ENCODE peak calls at places on chromosomes 4 and X, in four cellular contexts. S, K, D and G are unnamed samples.

GRCh38 chrX:54807524-54808108 is at the start of gene MAGED2:
- DNase-seq in S (no peak), K (peak), D (peak), G (peak)

GRCh38 chr4:28463184-28463690 is 1602.6 kb downstream of the STIM2 start:
- DNase-seq in S (no peak), K (peak), D (no peak), G (no peak)

GRCh38 chr4:6609415-6610079 is 30.9 kb upstream of the MRFAP1 start:
- DNase-seq in S (no peak), K (no peak), D (no peak), G (no peak)

GRCh38 chrX:109536439-109537323 is at the start of gene NXT2:
- DNase-seq in S (peak), K (peak), D (peak), G (peak)

GRCh38 chr4:3791910-3792542 is 25.8 kb downstream of the ADRA2C start:
- DNase-seq in S (peak), K (peak), D (peak), G (peak)

GRCh38 chr4:105399535-105400161 is 74.2 kb downstream of the PPA2 start:
- DNase-seq in S (no peak), K (peak), D (no peak), G (no peak)

GRCh38 chrX:104193485-104193884 is 27.2 kb downstream of the FAM199X start:
- DNase-seq in S (no peak), K (peak), D (no peak), G (no peak)

GRCh38 chrX:68571292-68572256 is 72.7 kb downstream of the YIPF6 start:
- DNase-seq in S (no peak), K (peak), D (no peak), G (peak)

GRCh38 chr4:101458473-101458872 is 111.1 kb upstream of the PPP3CA start:
- DNase-seq in S (no peak), K (no peak), D (no peak), G (no peak)

GRCh38 chr4:101160792-101161592 is 186.3 kb downstream of the PPP3CA start:
- DNase-seq in S (no peak), K (no peak), D (no peak), G (no peak)

GRCh38 chrX:38804481-38805293 is 3.4 kb downstream of the MID1IP1 start:
- DNase-seq in S (peak), K (no peak), D (no peak), G (peak)
- H3K23ac ChIP-seq in S (no peak), K (peak), D (no peak), G (peak)

GRCh38 chr4:177380730-177381287 is 61.4 kb downstream of the AGA start:
- DNase-seq in S (peak), K (no peak), D (peak), G (peak)

GRCh38 chr4:177371452-177371851 is 61.8 kb downstream of the NEIL3 start:
- DNase-seq in S (no peak), K (no peak), D (no peak), G (no peak)

GRCh38 chr4:177375971-177376370 is 66.3 kb downstream of the AGA start:
- DNase-seq in S (no peak), K (no peak), D (no peak), G (peak)

GRCh38 chr4:177374966-177375365 is 65.3 kb downstream of the NEIL3 start:
- DNase-seq in S (no peak), K (no peak), D (no peak), G (no peak)

GRCh38 chr4:177375372-177375771 is 65.7 kb downstream of the NEIL3 start:
- DNase-seq in S (no peak), K (peak), D (no peak), G (no peak)
- H3K56ac ChIP-seq in S (no peak), K (no peak), D (no peak), G (no peak)

DNA sequence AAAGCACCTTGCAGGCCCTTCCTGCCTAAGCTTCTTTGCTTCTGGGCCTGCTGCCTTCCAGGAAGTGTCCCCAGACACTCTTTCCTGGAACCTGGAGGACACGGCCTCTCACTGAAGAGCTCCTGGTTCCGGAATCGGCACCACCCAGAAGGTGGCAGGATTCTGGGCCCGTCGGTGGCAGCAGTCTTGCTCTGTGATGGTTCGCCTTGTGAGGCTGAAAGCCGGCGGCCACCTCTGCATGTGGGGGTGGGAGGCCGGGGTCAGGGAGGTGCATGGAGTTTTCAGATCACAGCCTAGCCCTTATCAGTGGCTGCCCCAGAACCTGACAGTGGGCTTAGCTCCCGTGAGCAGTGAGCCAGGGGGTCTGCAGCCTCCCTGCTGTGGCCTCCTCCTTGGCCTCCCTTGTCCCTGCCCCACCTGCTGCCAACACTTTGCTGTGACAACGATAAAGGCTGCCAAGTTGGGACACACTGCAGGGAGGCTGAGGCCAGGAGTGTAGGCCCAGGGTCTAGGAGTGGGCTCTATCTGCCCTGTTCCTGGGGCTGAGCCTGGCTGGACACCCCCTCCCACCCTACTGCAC is 30.8 kb upstream of the GPR78 start:
- DNase-seq in S (no peak), K (no peak), D (no peak), G (no peak)
- H3K23ac ChIP-seq in S (no peak), K (no peak), D (no peak), G (no peak)

DNA sequence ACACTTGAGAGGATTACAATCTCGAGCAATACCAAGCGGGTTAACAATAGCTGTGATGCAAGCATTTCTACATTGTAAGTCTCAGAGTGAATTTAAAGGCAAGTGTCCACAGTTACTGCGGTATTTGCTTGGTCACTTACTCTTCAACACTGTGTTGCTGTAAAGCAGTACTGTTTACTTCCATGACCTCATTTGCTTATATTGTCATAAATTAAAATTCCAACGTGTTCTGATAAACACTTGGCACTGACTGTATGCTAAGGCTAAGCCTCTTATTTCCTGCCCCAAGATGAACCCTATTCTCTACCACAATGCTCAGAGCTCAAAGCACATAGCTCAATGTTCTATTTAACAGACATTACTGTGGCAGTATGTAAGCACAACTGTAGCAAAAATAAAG is 11.2 kb downstream of the EXOC1L start:
- DNase-seq in S (no peak), K (no peak), D (no peak), G (no peak)
- H3K56ac ChIP-seq in S (no peak), K (no peak), D (no peak), G (no peak)

GRCh38 chr4:112411781-112412281 is 104.1 kb downstream of the NEUROG2 start:
- DNase-seq in S (peak), K (no peak), D (peak), G (peak)
- H3K23ac ChIP-seq in S (no peak), K (no peak), D (no peak), G (no peak)

GRCh38 chr4:26566027-26566578 is 17.8 kb upstream of the TBC1D19 start:
- DNase-seq in S (no peak), K (no peak), D (no peak), G (no peak)
- H3K56ac ChIP-seq in S (no peak), K (peak), D (no peak), G (no peak)

DNA sequence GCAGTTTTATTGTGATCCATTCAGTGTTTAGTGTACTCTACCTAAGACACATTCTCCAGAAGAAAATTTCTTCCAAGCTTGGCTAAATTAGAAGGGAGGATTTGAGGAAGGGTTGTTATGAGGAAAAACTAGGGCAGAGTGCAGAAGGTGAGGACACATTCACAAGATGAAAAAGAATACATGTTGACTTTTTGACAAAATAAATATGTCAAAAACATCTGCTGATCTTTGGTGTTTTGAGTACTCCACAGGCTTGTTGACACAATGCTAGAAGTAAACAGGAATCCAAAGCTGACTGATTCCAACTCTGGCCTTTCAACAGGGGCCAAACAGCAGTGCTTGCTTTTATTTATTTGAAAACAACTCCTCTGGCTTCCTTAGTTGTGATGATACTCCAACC is 125.8 kb upstream of the SLC7A11 start:
- DNase-seq in S (no peak), K (no peak), D (no peak), G (no peak)
- H3K23ac ChIP-seq in S (no peak), K (no peak), D (no peak), G (no peak)

DNA sequence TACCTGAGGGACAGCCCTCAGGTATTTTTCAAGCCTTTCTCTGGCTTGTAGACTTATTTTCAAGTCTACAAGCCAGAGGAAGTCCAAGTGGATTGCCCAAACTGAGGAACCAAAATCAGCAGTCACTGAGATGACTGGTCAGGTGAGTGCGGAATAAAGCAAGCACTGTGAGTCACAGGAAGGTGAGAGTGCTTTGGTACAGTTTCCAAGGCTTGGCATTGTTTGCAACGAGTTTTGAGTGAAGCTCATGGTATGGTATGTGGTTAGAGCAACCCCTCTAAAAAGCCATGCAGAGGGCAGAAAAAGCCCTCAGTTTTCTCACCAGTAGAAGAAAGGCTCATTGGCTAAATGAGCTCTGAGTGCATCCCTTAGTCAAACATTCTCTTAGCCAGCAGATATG is 112.8 kb upstream of the EOLA2 start:
- DNase-seq in S (no peak), K (no peak), D (no peak), G (no peak)
- H3K56ac ChIP-seq in S (no peak), K (no peak), D (no peak), G (no peak)

GRCh38 chr4:124713213-124713592 is 671 bp upstream of the ANKRD50 start:
- DNase-seq in S (peak), K (peak), D (peak), G (no peak)

GRCh38 chr4:124712417-124713212 is at the start of gene ANKRD50:
- DNase-seq in S (peak), K (peak), D (peak), G (peak)

GRCh38 chr4:124710911-124711310 is 1.6 kb downstream of the ANKRD50 start:
- DNase-seq in S (no peak), K (no peak), D (no peak), G (no peak)

GRCh38 chr4:124710253-124710849 is 2.2 kb downstream of the ANKRD50 start:
- DNase-seq in S (no peak), K (peak), D (no peak), G (peak)

DNA sequence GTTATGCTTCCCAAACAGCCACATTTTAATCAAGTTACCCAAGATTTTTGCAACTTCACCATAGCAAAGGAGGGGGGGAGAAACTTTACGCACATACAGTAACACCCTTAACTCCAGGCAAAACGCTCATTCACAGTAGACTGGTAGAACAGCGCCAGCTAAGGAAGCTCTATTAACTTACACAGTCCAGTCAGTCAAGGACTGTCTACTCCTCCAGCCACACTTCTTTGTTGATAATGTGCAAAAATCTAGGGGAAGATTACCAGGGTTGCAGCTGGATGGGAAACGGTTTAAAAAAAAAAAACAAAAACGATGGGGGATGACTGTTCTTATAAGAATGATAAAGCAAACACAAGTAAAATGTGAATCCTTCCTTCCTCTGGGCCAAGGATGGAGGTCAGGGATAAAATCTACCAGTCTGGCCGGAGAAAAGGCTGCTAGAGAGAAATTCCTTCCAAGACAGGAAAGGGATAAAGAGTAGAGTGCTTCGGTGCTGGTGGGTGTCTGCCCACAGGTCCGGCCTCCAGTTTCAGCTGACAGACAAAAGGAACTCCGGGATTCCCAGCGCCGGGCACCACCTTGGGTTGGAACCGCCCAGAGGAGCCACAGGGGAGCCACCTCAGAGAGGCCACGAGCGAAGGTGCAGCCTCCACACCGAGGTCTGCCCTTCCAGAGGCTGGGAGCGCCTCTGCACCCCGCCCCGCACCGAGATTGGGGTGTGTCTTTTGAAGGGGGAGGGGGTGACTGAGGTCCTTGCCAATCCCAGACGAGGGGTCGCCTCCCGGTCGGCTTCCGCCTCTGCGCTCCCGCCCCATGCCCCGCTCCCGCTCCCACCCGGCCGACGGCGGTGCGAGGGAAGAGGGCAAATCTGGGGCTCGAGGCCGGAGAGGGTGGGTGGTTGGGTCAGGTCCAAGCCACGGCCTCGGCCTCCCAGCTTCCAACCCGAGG is 789 bp downstream of the ANKRD50 start:
- DNase-seq in S (peak), K (peak), D (peak), G (peak)
- H3K23ac ChIP-seq in S (no peak), K (peak), D (no peak), G (no peak)

DNA sequence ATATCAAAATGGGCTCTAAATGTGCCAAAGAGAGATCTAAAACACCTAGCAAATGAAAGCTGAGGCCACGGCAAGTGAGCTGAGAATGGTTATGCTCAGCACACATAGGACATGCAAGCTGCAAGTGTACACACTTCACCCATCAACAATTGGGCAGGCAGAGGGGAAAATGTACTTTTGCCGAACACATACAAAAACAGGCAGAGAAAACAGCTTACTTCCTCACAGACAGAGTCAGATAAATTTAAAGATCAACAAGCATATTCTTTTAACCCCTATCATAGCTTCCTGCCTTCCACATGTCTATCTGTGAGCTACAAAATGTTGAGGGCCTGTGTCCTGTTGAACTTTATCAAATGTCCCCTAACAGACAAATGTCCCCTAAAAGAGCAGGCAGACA is 60.3 kb downstream of the SH3KBP1 start:
- DNase-seq in S (no peak), K (no peak), D (no peak), G (no peak)
- H3K56ac ChIP-seq in S (no peak), K (no peak), D (no peak), G (no peak)